ENCODE peak calls at places on chromosomes 13 and 19, in six cellular contexts. X is gastrocnemius medialis; Z is CD8-positive, alpha-beta T cell; I is PC-3; H is fibroblast of lung; U is HL-60. T is an unnamed sample.

GRCh38 chr13:43261018-43261417 is 237.6 kb downstream of the DNAJC15 start:
- DNase-seq in X (no peak), Z (no peak), I (peak; percentile 72), H (peak; percentile 81), U (no peak), T (no peak)

GRCh38 chr13:48579167-48579918 is 46.5 kb upstream of the RCBTB2 start:
- DNase-seq in X (no peak), Z (no peak), I (no peak), H (no peak), U (peak; percentile 78), T (no peak)

GRCh38 chr19:46546194-46546896 is 50.7 kb upstream of the PNMA8B start:
- DNase-seq in X (peak; percentile 9), Z (no peak), I (peak; percentile 28), H (peak; percentile 49), U (peak; percentile 28), T (peak; percentile 39)

GRCh38 chr19:53365899-53366493 is 491 bp downstream of the ZNF525 start:
- DNase-seq in X (no peak), Z (no peak), I (peak; percentile 50), H (no peak), U (no peak), T (no peak)

GRCh38 chr19:16371540-16371986 is 46.9 kb downstream of the KLF2 start:
- DNase-seq in X (no peak), Z (peak; percentile 92), I (no peak), H (no peak), U (no peak), T (peak; percentile 94)

GRCh38 chr19:41244117-41244516 is 20.1 kb upstream of the HNRNPUL1 start:
- DNase-seq in X (no peak), Z (no peak), I (no peak), H (no peak), U (no peak), T (no peak)

GRCh38 chr13:112182251-112182650 is 115.3 kb downstream of the SOX1 start:
- DNase-seq in X (no peak), Z (no peak), I (no peak), H (no peak), U (no peak), T (no peak)

GRCh38 chr13:30659980-30660379 is 42.3 kb downstream of the USPL1 start:
- DNase-seq in X (no peak), Z (no peak), I (no peak), H (no peak), U (no peak), T (no peak)

GRCh38 chr19:40445006-40445312 is 824 bp upstream of the SERTAD3 start:
- DNase-seq in X (no peak), Z (no peak), I (no peak), H (no peak), U (no peak), T (no peak)

GRCh38 chr13:87889241-87889640 is 218.1 kb downstream of the SLITRK5 start:
- DNase-seq in X (no peak), Z (no peak), I (no peak), H (no peak), U (no peak), T (no peak)

GRCh38 chr19:8654591-8655339 is 24.3 kb downstream of the NFILZ start:
- DNase-seq in X (no peak), Z (peak; percentile 70), I (peak; percentile 65), H (peak; percentile 16), U (peak; percentile 63), T (no peak)

GRCh38 chr13:108777421-108778420 is 148.3 kb downstream of the MYO16 start:
- DNase-seq in X (no peak), Z (no peak), I (peak; percentile 85), H (peak; percentile 5), U (no peak), T (no peak)

GRCh38 chr13:109684084-109684835 is 102.1 kb downstream of the IRS2 start:
- DNase-seq in X (no peak), Z (no peak), I (no peak), H (no peak), U (no peak), T (no peak)

GRCh38 chr13:67138937-67139336 is 91.2 kb downstream of the PCDH9 start:
- DNase-seq in X (no peak), Z (no peak), I (no peak), H (no peak), U (no peak), T (no peak)

GRCh38 chr13:19185086-19185864 is 3.7 kb upstream of the TUBA3C start:
- DNase-seq in X (no peak), Z (no peak), I (no peak), H (no peak), U (no peak), T (no peak)

GRCh38 chr19:55461974-55462628 is 659 bp upstream of the ISOC2 start:
- DNase-seq in X (no peak), Z (no peak), I (peak; percentile 44), H (peak; percentile 31), U (no peak), T (no peak)

GRCh38 chr19:50204811-50205675 is 1.6 kb downstream of the MYH14 start:
- DNase-seq in X (peak; percentile 63), Z (no peak), I (peak; percentile 85), H (no peak), U (no peak), T (no peak)

GRCh38 chr19:15400521-15401396 is 18.0 kb downstream of the AKAP8L start:
- DNase-seq in X (no peak), Z (no peak), I (no peak), H (no peak), U (no peak), T (no peak)

GRCh38 chr13:111981006-111981405 is 85.9 kb upstream of the SOX1 start:
- DNase-seq in X (no peak), Z (no peak), I (no peak), H (no peak), U (no peak), T (no peak)

GRCh38 chr13:31131470-31131961 is 30.2 kb downstream of the HSPH1 start:
- DNase-seq in X (no peak), Z (no peak), I (no peak), H (no peak), U (no peak), T (peak; percentile 84)

GRCh38 chr13:71867101-71867814 is at the start of gene DACH1:
- DNase-seq in X (no peak), Z (no peak), I (peak; percentile 24), H (peak; percentile 76), U (peak; percentile 76), T (peak; percentile 27)

GRCh38 chr19:45424191-45425058 is 708 bp upstream of the ERCC1 start:
- DNase-seq in X (peak; percentile 61), Z (peak; percentile 35), I (peak; percentile 95), H (peak; percentile 97), U (peak; percentile 85), T (no peak)

GRCh38 chr19:53132231-53132991 is at the start of gene ZNF415:
- DNase-seq in X (peak; percentile 60), Z (peak; percentile 38), I (peak; percentile 60), H (peak; percentile 69), U (no peak), T (no peak)

GRCh38 chr19:38713227-38713649 is 31.0 kb downstream of the CAPN12 start:
- DNase-seq in X (peak; percentile 85), Z (no peak), I (no peak), H (no peak), U (no peak), T (no peak)

GRCh38 chr19:34232566-34233481 is 21.5 kb upstream of the GARRE1 start:
- DNase-seq in X (no peak), Z (no peak), I (peak; percentile 86), H (peak; percentile 98), U (no peak), T (no peak)

GRCh38 chr19:12075538-12076139 is 11.1 kb downstream of the ZNF844 start:
- DNase-seq in X (no peak), Z (no peak), I (no peak), H (no peak), U (no peak), T (no peak)
- H3K4me3 ChIP-seq in X (no peak overlapping the region), Z (no peak overlapping the region), I (peak overlapping the region; percentile 18), H (no peak overlapping the region), U (no peak overlapping the region), T (no peak overlapping the region)

GRCh38 chr19:48252625-48253024 is 3.1 kb downstream of the CARD8 start:
- DNase-seq in X (no peak), Z (no peak), I (no peak), H (no peak), U (no peak), T (no peak)
- H3K4me3 ChIP-seq in X (no peak overlapping the region), Z (no peak overlapping the region), I (no peak overlapping the region), H (no peak overlapping the region), U (no peak overlapping the region), T (no peak overlapping the region)

GRCh38 chr19:7535035-7535992 is at the start of gene PNPLA6:
- DNase-seq in X (peak; percentile 88), Z (peak; percentile 95), I (peak; percentile 98), H (peak; percentile 89), U (peak; percentile 80), T (peak; percentile 83)

GRCh38 chr19:7533281-7533819 is 2.2 kb upstream of the PNPLA6 start:
- DNase-seq in X (no peak), Z (no peak), I (no peak), H (peak; percentile 41), U (no peak), T (no peak)

GRCh38 chr19:7535993-7536685 is 622 bp downstream of the PNPLA6 start:
- DNase-seq in X (no peak), Z (peak; percentile 13), I (no peak), H (no peak), U (no peak), T (no peak)

GRCh38 chr19:7534531-7534980 is 961 bp upstream of the PNPLA6 start:
- DNase-seq in X (no peak), Z (peak; percentile 39), I (peak; percentile 56), H (peak; percentile 88), U (no peak), T (peak; percentile 24)

GRCh38 chr19:7533925-7534480 is 1.5 kb upstream of the PNPLA6 start:
- DNase-seq in X (peak; percentile 78), Z (peak; percentile 85), I (peak; percentile 90), H (peak; percentile 87), U (no peak), T (peak; percentile 80)
- H3K4me3 ChIP-seq in X (peak overlapping the region; percentile 90), Z (peak overlapping the region; percentile 100), I (peak overlapping the region; percentile 98), H (peak overlapping the region; percentile 93), U (no peak overlapping the region), T (peak overlapping the region; percentile 73)

DNA sequence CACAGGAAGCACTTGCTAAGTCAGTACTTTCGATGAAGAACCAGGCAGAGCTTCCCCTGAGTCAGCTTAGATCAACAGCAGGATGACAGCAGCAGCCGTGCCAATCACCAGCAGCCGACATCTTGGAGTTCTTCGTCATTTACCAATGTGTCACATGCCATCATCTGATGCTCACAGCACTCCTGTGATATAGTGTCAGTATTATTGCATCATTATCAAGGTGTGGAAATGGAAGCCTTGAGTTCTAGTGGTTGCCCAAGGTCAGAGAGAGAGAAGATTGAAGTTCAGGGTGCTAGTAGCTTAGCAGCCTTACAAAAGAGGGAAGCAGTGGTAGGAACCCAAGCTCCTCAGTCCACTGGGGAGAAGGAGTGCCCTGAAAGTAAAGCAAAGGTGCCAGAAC is 331.5 kb downstream of the ZNF536 start:
- DNase-seq in X (no peak), Z (no peak), I (no peak), H (no peak), U (no peak), T (no peak)
- H3K4me3 ChIP-seq in X (no peak overlapping the region), Z (no peak overlapping the region), I (no peak overlapping the region), H (no peak overlapping the region), U (no peak overlapping the region), T (no peak overlapping the region)

GRCh38 chr19:19495614-19496603 is 19.4 kb downstream of the TSSK6 start:
- DNase-seq in X (no peak), Z (no peak), I (no peak), H (no peak), U (no peak), T (no peak)
- H3K4me3 ChIP-seq in X (no peak overlapping the region), Z (no peak overlapping the region), I (no peak overlapping the region), H (no peak overlapping the region), U (no peak overlapping the region), T (no peak overlapping the region)

GRCh38 chr13:100230813-100231575 is 142.1 kb downstream of the PCCA start:
- DNase-seq in X (no peak), Z (no peak), I (no peak), H (no peak), U (no peak), T (no peak)
- H3K4me3 ChIP-seq in X (no peak overlapping the region), Z (no peak overlapping the region), I (no peak overlapping the region), H (no peak overlapping the region), U (no peak overlapping the region), T (no peak overlapping the region)

T was measured in Jurkat, Clone E6-1.